ENCODE peak calls at places on chromosomes 2 and 18, in five cellular contexts. X is right cardiac atrium, D is left ventricle myocardium inferior, K is transverse colon, A is IMR-90. P is an unnamed sample. For H3K27me3, the result is how much of the 10 kb centered on the place peaks cover.

GRCh38 chr18:36073676-36074075 is 6.3 kb upstream of the RPRD1A start:
- DNase-seq in X (no peak), D (no peak), K (no peak), A (peak), P (no peak)

GRCh38 chr2:238108423-238109201 is 8.5 kb downstream of the ESPNL start:
- DNase-seq in X (peak), D (no peak), K (peak), A (no peak), P (no peak)

GRCh38 chr2:81495556-81495955 is 1191.0 kb upstream of the LRRTM1 start:
- DNase-seq in X (no peak), D (no peak), K (no peak), A (no peak), P (no peak)

GRCh38 chr2:68463287-68463877 is 3.7 kb downstream of the FBXO48 start:
- DNase-seq in X (no peak), D (no peak), K (no peak), A (peak), P (no peak)

GRCh38 chr2:136378712-136379595 is 261.0 kb upstream of the CXCR4 start:
- DNase-seq in X (peak), D (peak), K (peak), A (peak), P (peak)

GRCh38 chr18:6592522-6592921 is 137.0 kb upstream of the ARHGAP28 start:
- DNase-seq in X (no peak), D (no peak), K (no peak), A (no peak), P (no peak)

GRCh38 chr2:109204412-109204811 is 75.4 kb downstream of the SH3RF3 start:
- DNase-seq in X (no peak), D (no peak), K (no peak), A (no peak), P (no peak)

GRCh38 chr2:20579866-20580265 is 71.0 kb downstream of the HS1BP3 start:
- DNase-seq in X (no peak), D (peak), K (no peak), A (no peak), P (peak)

GRCh38 chr2:231917280-231918088 is 8.7 kb downstream of the NPPC start:
- DNase-seq in X (no peak), D (peak), K (no peak), A (no peak), P (no peak)

GRCh38 chr2:49294225-49294624 is 139.9 kb upstream of the FSHR start:
- DNase-seq in X (no peak), D (no peak), K (no peak), A (no peak), P (no peak)

GRCh38 chr2:178990533-178991241 is 59.2 kb downstream of the CCDC141 start:
- DNase-seq in X (no peak), D (no peak), K (no peak), A (no peak), P (no peak)

GRCh38 chr18:48629730-48630324 is 91.0 kb downstream of the CTIF start:
- DNase-seq in X (no peak), D (no peak), K (no peak), A (peak), P (no peak)

GRCh38 chr18:25737710-25738251 is 352.6 kb downstream of the SS18 start:
- DNase-seq in X (no peak), D (no peak), K (no peak), A (peak), P (no peak)

GRCh38 chr2:101410114-101410513 is 22.8 kb upstream of the CREG2 start:
- DNase-seq in X (no peak), D (no peak), K (no peak), A (no peak), P (no peak)

GRCh38 chr2:240413813-240414429 is 21.5 kb upstream of the GPC1 start:
- DNase-seq in X (no peak), D (no peak), K (no peak), A (no peak), P (no peak)

GRCh38 chr2:45675130-45675812 is 23.8 kb downstream of the PRKCE start:
- DNase-seq in X (peak), D (peak), K (peak), A (no peak), P (peak)
- H3K27ac ChIP-seq in X (peak), D (peak), K (peak), A (no peak), P (no peak)

DNA sequence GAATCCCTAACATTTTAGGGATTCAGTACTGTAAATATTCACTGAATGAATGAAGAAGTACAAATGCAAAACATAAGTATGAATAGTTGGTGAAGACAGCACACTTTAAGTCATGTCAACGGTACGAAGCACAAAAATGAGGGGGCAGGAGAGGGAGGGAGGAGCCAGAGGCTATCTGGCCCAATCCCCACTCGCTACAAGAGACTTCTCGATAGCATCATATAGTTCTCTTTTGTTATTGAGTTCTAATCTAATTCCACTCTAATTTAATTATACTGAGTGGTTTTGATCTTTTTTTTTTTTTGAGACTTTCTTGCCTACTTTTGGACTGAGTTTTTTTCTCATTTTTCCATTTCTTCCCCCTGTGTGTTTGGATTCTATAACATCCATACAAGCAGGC is 152.2 kb upstream of the REV1 start:
- DNase-seq in X (no peak), D (no peak), K (no peak), A (no peak), P (no peak)
- H3K27me3 ChIP-seq in X (under half), D (under half), K (under half), A (under half), P (under half)

GRCh38 chr18:55499526-55499925 is 88.5 kb downstream of the TCF4 start:
- DNase-seq in X (no peak), D (no peak), K (no peak), A (no peak), P (no peak)

GRCh38 chr18:55503167-55503820 is 84.7 kb downstream of the TCF4 start:
- DNase-seq in X (no peak), D (no peak), K (no peak), A (peak), P (no peak)

GRCh38 chr18:55502346-55502710 is 85.7 kb downstream of the TCF4 start:
- DNase-seq in X (no peak), D (no peak), K (no peak), A (no peak), P (no peak)

GRCh38 chr18:55500316-55501086 is 87.5 kb downstream of the TCF4 start:
- DNase-seq in X (no peak), D (no peak), K (no peak), A (peak), P (no peak)

DNA sequence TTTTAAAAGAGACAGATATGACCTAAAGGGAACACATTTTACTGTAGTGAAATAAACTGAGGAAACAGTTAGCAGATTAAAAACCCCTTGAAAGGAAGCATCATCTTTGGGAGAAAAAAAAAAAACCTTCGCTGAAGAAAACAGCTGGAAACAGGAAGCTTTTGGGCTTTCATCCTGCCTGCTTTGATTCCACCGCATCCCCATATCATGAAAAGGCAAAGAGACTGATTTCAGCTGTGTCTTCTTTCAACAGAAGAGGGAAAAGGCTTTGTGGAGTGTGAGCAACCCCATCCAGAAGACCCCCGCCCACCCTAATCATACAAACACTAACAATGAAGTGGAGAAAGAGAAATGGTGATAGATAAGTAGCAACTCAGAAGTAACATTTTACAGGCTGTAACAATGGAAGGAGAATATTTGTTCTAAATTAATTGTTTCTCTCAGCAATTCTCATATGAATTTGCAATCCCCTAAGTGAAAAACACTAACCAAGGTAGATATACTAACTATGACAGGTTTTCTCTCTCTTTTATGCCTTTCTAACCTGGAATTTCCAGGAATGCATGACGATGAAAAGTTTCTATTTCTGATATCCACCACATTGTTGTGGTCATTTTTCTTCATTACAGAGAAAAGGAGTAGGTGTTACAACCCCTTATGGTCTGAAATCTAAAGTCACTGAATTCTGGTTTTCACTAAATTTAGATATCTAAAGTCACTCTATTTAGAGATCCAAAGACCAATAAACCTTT is 86.2 kb downstream of the TCF4 start:
- DNase-seq in X (no peak), D (no peak), K (no peak), A (peak), P (no peak)
- H3K27ac ChIP-seq in X (no peak), D (peak), K (peak), A (peak), P (peak)

GRCh38 chr18:77341527-77341926 is 91.9 kb downstream of the GALR1 start:
- DNase-seq in X (no peak), D (no peak), K (no peak), A (no peak), P (no peak)

GRCh38 chr18:77342736-77343135 is 93.1 kb downstream of the GALR1 start:
- DNase-seq in X (no peak), D (no peak), K (no peak), A (no peak), P (no peak)

GRCh38 chr18:77346446-77346845 is 96.8 kb downstream of the GALR1 start:
- DNase-seq in X (no peak), D (no peak), K (no peak), A (no peak), P (no peak)

GRCh38 chr18:77344777-77345507 is 95.3 kb downstream of the GALR1 start:
- DNase-seq in X (no peak), D (no peak), K (no peak), A (no peak), P (no peak)

GRCh38 chr18:77343846-77344527 is 94.3 kb downstream of the GALR1 start:
- DNase-seq in X (no peak), D (no peak), K (no peak), A (no peak), P (no peak)
- H3K27me3 ChIP-seq in X (under half), D (under half), K (under half), A (under half), P (under half)

GRCh38 chr2:218235017-218235416 is 18.0 kb downstream of the ARPC2 start:
- DNase-seq in X (no peak), D (no peak), K (no peak), A (no peak), P (no peak)
- H3K27ac ChIP-seq in X (no peak), D (no peak), K (no peak), A (no peak), P (no peak)

DNA sequence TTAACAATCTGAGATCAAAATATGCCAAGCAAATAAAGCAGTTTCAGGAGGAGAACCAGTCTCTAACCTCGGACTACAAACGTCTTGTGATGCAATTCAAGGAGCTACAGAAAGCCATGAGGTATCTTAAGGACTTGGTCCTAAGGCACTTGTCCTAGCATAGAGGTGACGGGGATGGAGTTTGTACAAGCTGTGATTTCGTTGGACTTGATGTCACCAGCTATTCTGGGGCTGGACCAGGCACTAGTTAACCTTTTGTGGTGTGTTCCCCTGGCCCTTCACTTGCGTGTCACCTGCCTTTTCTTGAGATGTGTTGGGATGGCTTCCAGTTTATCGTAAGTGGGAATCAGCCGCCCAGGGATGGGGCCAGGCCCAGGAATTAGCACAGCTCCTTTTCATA is 33.7 kb downstream of the OTOF start:
- DNase-seq in X (no peak), D (no peak), K (no peak), A (no peak), P (no peak)
- H3K27me3 ChIP-seq in X (under half), D (under half), K (under half), A (under half), P (under half)

P was measured in heart right ventricle.